ENCODE peak calls at places on chromosome 5, in four cellular contexts. B is suprapubic skin, S is NCI-H524, W is RCC 7860. O is an unnamed sample.

GRCh38 chr5:164364237-164364636 is 858.8 kb downstream of the MAT2B start:
- DNase-seq in B (no peak), S (no peak), W (no peak), O (no peak)

GRCh38 chr5:139820606-139821005 is 25.0 kb downstream of the PSD2 start:
- DNase-seq in B (no peak), S (no peak), W (no peak), O (peak; percentile 54)

GRCh38 chr5:135826221-135826525 is 8.3 kb upstream of the SLC25A48 start:
- DNase-seq in B (no peak), S (no peak), W (no peak), O (no peak)

GRCh38 chr5:109866051-109866450 is 176.3 kb downstream of the MAN2A1 start:
- DNase-seq in B (no peak), S (no peak), W (peak; percentile 78), O (no peak)

GRCh38 chr5:179819296-179820126 is 1.2 kb upstream of the SQSTM1 start:
- DNase-seq in B (no peak), S (no peak), W (peak; percentile 84), O (peak; percentile 90)

GRCh38 chr5:112757468-112758208 is 20.0 kb downstream of the APC start:
- DNase-seq in B (no peak), S (peak; percentile 8), W (peak; percentile 55), O (no peak)

GRCh38 chr5:25850581-25850980 is 1187.8 kb downstream of the CDH9 start:
- DNase-seq in B (no peak), S (no peak), W (no peak), O (no peak)

GRCh38 chr5:177194278-177194677 is 60.7 kb downstream of the NSD1 start:
- DNase-seq in B (no peak), S (no peak), W (peak; percentile 99), O (no peak)

GRCh38 chr5:175236176-175236575 is 207.8 kb downstream of the DRD1 start:
- DNase-seq in B (no peak), S (no peak), W (no peak), O (no peak)

GRCh38 chr5:142403583-142403982 is 78.8 kb upstream of the SPRY4 start:
- DNase-seq in B (peak; percentile 24), S (no peak), W (no peak), O (no peak)

GRCh38 chr5:79552984-79553383 is 39.0 kb upstream of the HOMER1 start:
- DNase-seq in B (no peak), S (no peak), W (no peak), O (no peak)

GRCh38 chr5:107466233-107466769 is 204.4 kb downstream of the EFNA5 start:
- DNase-seq in B (no peak), S (no peak), W (peak; percentile 99), O (no peak)

GRCh38 chr5:77208507-77209163 is 1.8 kb upstream of the PDE8B start:
- DNase-seq in B (no peak), S (no peak), W (no peak), O (no peak)